ENCODE peak calls at places on chromosome 7, in ten cellular contexts. One of them, this sample, is unnamed.

GRCh38 chr7:106170216-106170615 is 58.1 kb upstream of the SYPL1 start:
- DNase-seq in heart left ventricle: no peak
- DNase-seq in body of pancreas: no peak
- DNase-seq in ovary: no peak
- DNase-seq in uterus: no peak
- DNase-seq in upper lobe of left lung: no peak
- DNase-seq in Peyer's patch: no peak
- DNase-seq in transverse colon: no peak
- DNase-seq in IMR-90: no peak
- DNase-seq in HCT116: no peak
- DNase-seq in this sample: no peak

GRCh38 chr7:1676550-1677071 is 6.5 kb downstream of the ELFN1 start:
- DNase-seq in heart left ventricle: no peak
- DNase-seq in uterus: no peak
- DNase-seq in ovary: no peak
- DNase-seq in Peyer's patch: peak
- DNase-seq in HCT116: no peak
- DNase-seq in upper lobe of left lung: no peak
- DNase-seq in transverse colon: no peak
- DNase-seq in IMR-90: no peak
- DNase-seq in body of pancreas: peak
- DNase-seq in this sample: peak

GRCh38 chr7:4712371-4713182 is 30.5 kb downstream of the FOXK1 start:
- DNase-seq in heart left ventricle: no peak
- DNase-seq in HCT116: no peak
- DNase-seq in IMR-90: peak
- DNase-seq in body of pancreas: no peak
- DNase-seq in upper lobe of left lung: no peak
- DNase-seq in Peyer's patch: no peak
- DNase-seq in uterus: no peak
- DNase-seq in ovary: no peak
- DNase-seq in transverse colon: peak
- DNase-seq in this sample: no peak

GRCh38 chr7:51949726-51950644 is 633.4 kb upstream of the COBL start:
- DNase-seq in Peyer's patch: no peak
- DNase-seq in HCT116: no peak
- DNase-seq in body of pancreas: no peak
- DNase-seq in upper lobe of left lung: no peak
- DNase-seq in IMR-90: no peak
- DNase-seq in ovary: no peak
- DNase-seq in transverse colon: no peak
- DNase-seq in heart left ventricle: no peak
- DNase-seq in uterus: no peak
- DNase-seq in this sample: no peak

GRCh38 chr7:115600196-115600595 is 430.4 kb downstream of the TFEC start:
- DNase-seq in uterus: no peak
- DNase-seq in upper lobe of left lung: no peak
- DNase-seq in body of pancreas: no peak
- DNase-seq in ovary: no peak
- DNase-seq in heart left ventricle: no peak
- DNase-seq in IMR-90: peak
- DNase-seq in transverse colon: no peak
- DNase-seq in HCT116: no peak
- DNase-seq in Peyer's patch: no peak
- DNase-seq in this sample: no peak

GRCh38 chr7:114087674-114088539 is 169.1 kb upstream of the PPP1R3A start:
- DNase-seq in body of pancreas: peak
- DNase-seq in IMR-90: no peak
- DNase-seq in heart left ventricle: no peak
- DNase-seq in HCT116: no peak
- DNase-seq in upper lobe of left lung: no peak
- DNase-seq in uterus: peak
- DNase-seq in transverse colon: peak
- DNase-seq in Peyer's patch: peak
- DNase-seq in ovary: peak
- DNase-seq in this sample: no peak

GRCh38 chr7:138891446-138891810 is 89.8 kb downstream of the KIAA1549 start:
- DNase-seq in Peyer's patch: no peak
- DNase-seq in upper lobe of left lung: no peak
- DNase-seq in uterus: peak
- DNase-seq in body of pancreas: no peak
- DNase-seq in transverse colon: no peak
- DNase-seq in HCT116: no peak
- DNase-seq in heart left ventricle: no peak
- DNase-seq in ovary: no peak
- DNase-seq in IMR-90: no peak
- DNase-seq in this sample: no peak

GRCh38 chr7:26291699-26292538 is at the start of gene SNX10:
- DNase-seq in ovary: peak
- DNase-seq in HCT116: peak
- DNase-seq in upper lobe of left lung: peak
- DNase-seq in heart left ventricle: peak
- DNase-seq in uterus: peak
- DNase-seq in transverse colon: peak
- DNase-seq in body of pancreas: peak
- DNase-seq in IMR-90: no peak
- DNase-seq in Peyer's patch: peak
- DNase-seq in this sample: peak

GRCh38 chr7:19725770-19726169 is 16.9 kb upstream of the POLR1F start:
- DNase-seq in Peyer's patch: no peak
- DNase-seq in body of pancreas: no peak
- DNase-seq in ovary: no peak
- DNase-seq in upper lobe of left lung: no peak
- DNase-seq in HCT116: no peak
- DNase-seq in uterus: no peak
- DNase-seq in heart left ventricle: no peak
- DNase-seq in IMR-90: no peak
- DNase-seq in transverse colon: no peak
- DNase-seq in this sample: no peak

GRCh38 chr7:43593010-43593409 is 10.1 kb downstream of the STK17A start:
- DNase-seq in upper lobe of left lung: no peak
- DNase-seq in transverse colon: no peak
- DNase-seq in heart left ventricle: no peak
- DNase-seq in ovary: no peak
- DNase-seq in Peyer's patch: no peak
- DNase-seq in IMR-90: no peak
- DNase-seq in body of pancreas: no peak
- DNase-seq in uterus: no peak
- DNase-seq in HCT116: no peak
- DNase-seq in this sample: no peak

GRCh38 chr7:86923530-86923929 is 135.9 kb downstream of the ELAPOR2 start:
- DNase-seq in Peyer's patch: no peak
- DNase-seq in uterus: no peak
- DNase-seq in IMR-90: no peak
- DNase-seq in transverse colon: no peak
- DNase-seq in upper lobe of left lung: no peak
- DNase-seq in body of pancreas: no peak
- DNase-seq in heart left ventricle: no peak
- DNase-seq in ovary: no peak
- DNase-seq in HCT116: no peak
- DNase-seq in this sample: no peak
- TF ChIP-seq POLR2A in Peyer's patch: no peak
- TF ChIP-seq POLR2A in uterus: no peak
- TF ChIP-seq POLR2A in IMR-90: no peak
- TF ChIP-seq POLR2A in transverse colon: no peak
- TF ChIP-seq POLR2A in upper lobe of left lung: no peak
- TF ChIP-seq POLR2A in body of pancreas: no peak
- TF ChIP-seq POLR2A in heart left ventricle: no peak
- TF ChIP-seq POLR2A in ovary: no peak
- TF ChIP-seq POLR2A in HCT116: no peak
- TF ChIP-seq POLR2A in this sample: no peak

DNA sequence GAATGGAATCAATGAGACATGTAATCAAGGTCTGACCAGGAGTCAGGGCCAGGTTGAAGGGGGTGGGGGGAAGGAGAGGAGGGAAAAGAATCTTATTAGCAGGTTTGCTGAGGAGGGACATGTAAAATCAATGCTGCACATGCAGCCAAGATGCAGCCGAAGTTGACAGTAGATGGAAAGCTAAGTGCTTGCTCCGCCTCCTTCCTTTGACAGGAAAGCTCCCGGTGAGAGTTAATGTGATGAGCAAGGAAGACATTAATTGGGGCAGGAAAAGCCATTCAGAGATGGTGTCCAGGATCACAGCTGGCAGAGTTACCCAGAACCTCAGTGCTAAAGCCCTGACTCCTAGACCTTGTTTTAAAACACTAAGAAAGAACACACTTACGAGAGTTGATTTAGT is 24.3 kb downstream of the PLXNA4 start:
- DNase-seq in IMR-90: no peak
- DNase-seq in upper lobe of left lung: no peak
- DNase-seq in uterus: no peak
- DNase-seq in transverse colon: no peak
- DNase-seq in heart left ventricle: no peak
- DNase-seq in ovary: no peak
- DNase-seq in HCT116: no peak
- DNase-seq in body of pancreas: no peak
- DNase-seq in Peyer's patch: no peak
- DNase-seq in this sample: no peak
- H3K27ac ChIP-seq in IMR-90: no peak
- H3K27ac ChIP-seq in upper lobe of left lung: no peak
- H3K27ac ChIP-seq in uterus: no peak
- H3K27ac ChIP-seq in transverse colon: no peak
- H3K27ac ChIP-seq in heart left ventricle: no peak
- H3K27ac ChIP-seq in ovary: no peak
- H3K27ac ChIP-seq in HCT116: no peak
- H3K27ac ChIP-seq in body of pancreas: no peak
- H3K27ac ChIP-seq in Peyer's patch: no peak
- H3K27ac ChIP-seq in this sample: no peak

GRCh38 chr7:113015038-113015645 is 71.5 kb downstream of the GPR85 start:
- DNase-seq in body of pancreas: no peak
- DNase-seq in ovary: no peak
- DNase-seq in transverse colon: no peak
- DNase-seq in heart left ventricle: no peak
- DNase-seq in HCT116: peak
- DNase-seq in Peyer's patch: no peak
- DNase-seq in uterus: no peak
- DNase-seq in upper lobe of left lung: no peak
- DNase-seq in IMR-90: peak
- DNase-seq in this sample: no peak
- TF ChIP-seq CTCF in body of pancreas: peak
- TF ChIP-seq CTCF in ovary: no peak
- TF ChIP-seq CTCF in transverse colon: peak
- TF ChIP-seq CTCF in heart left ventricle: peak
- TF ChIP-seq CTCF in HCT116: peak
- TF ChIP-seq CTCF in Peyer's patch: no peak
- TF ChIP-seq CTCF in uterus: peak
- TF ChIP-seq CTCF in upper lobe of left lung: no peak
- TF ChIP-seq CTCF in IMR-90: peak
- TF ChIP-seq CTCF in this sample: no peak

GRCh38 chr7:75639071-75639892 is 99.5 kb downstream of the HIP1 start:
- DNase-seq in HCT116: no peak
- DNase-seq in heart left ventricle: peak
- DNase-seq in ovary: peak
- DNase-seq in Peyer's patch: peak
- DNase-seq in body of pancreas: peak
- DNase-seq in uterus: peak
- DNase-seq in upper lobe of left lung: peak
- DNase-seq in transverse colon: peak
- DNase-seq in IMR-90: peak
- DNase-seq in this sample: peak
- TF ChIP-seq POLR2A in HCT116: no peak
- TF ChIP-seq POLR2A in heart left ventricle: no peak
- TF ChIP-seq POLR2A in ovary: peak
- TF ChIP-seq POLR2A in Peyer's patch: no peak
- TF ChIP-seq POLR2A in body of pancreas: peak
- TF ChIP-seq POLR2A in uterus: no peak
- TF ChIP-seq POLR2A in upper lobe of left lung: no peak
- TF ChIP-seq POLR2A in transverse colon: no peak
- TF ChIP-seq POLR2A in IMR-90: no peak
- TF ChIP-seq POLR2A in this sample: no peak

GRCh38 chr7:94512735-94513564 is 3.3 kb downstream of the CASD1 start:
- DNase-seq in Peyer's patch: no peak
- DNase-seq in upper lobe of left lung: no peak
- DNase-seq in uterus: no peak
- DNase-seq in ovary: no peak
- DNase-seq in HCT116: no peak
- DNase-seq in heart left ventricle: no peak
- DNase-seq in body of pancreas: no peak
- DNase-seq in IMR-90: no peak
- DNase-seq in transverse colon: peak
- DNase-seq in this sample: peak

GRCh38 chr7:94514140-94514889 is 4.7 kb downstream of the CASD1 start:
- DNase-seq in uterus: no peak
- DNase-seq in ovary: no peak
- DNase-seq in IMR-90: no peak
- DNase-seq in HCT116: no peak
- DNase-seq in heart left ventricle: no peak
- DNase-seq in transverse colon: no peak
- DNase-seq in Peyer's patch: no peak
- DNase-seq in body of pancreas: no peak
- DNase-seq in upper lobe of left lung: no peak
- DNase-seq in this sample: no peak

GRCh38 chr7:94511763-94512162 is 2.2 kb downstream of the CASD1 start:
- DNase-seq in HCT116: no peak
- DNase-seq in Peyer's patch: no peak
- DNase-seq in IMR-90: peak
- DNase-seq in transverse colon: no peak
- DNase-seq in uterus: no peak
- DNase-seq in body of pancreas: no peak
- DNase-seq in heart left ventricle: no peak
- DNase-seq in upper lobe of left lung: no peak
- DNase-seq in ovary: no peak
- DNase-seq in this sample: no peak

GRCh38 chr7:94514917-94515316 is 5.3 kb downstream of the CASD1 start:
- DNase-seq in ovary: no peak
- DNase-seq in body of pancreas: no peak
- DNase-seq in transverse colon: no peak
- DNase-seq in IMR-90: no peak
- DNase-seq in HCT116: no peak
- DNase-seq in heart left ventricle: no peak
- DNase-seq in Peyer's patch: no peak
- DNase-seq in upper lobe of left lung: no peak
- DNase-seq in uterus: no peak
- DNase-seq in this sample: no peak

DNA sequence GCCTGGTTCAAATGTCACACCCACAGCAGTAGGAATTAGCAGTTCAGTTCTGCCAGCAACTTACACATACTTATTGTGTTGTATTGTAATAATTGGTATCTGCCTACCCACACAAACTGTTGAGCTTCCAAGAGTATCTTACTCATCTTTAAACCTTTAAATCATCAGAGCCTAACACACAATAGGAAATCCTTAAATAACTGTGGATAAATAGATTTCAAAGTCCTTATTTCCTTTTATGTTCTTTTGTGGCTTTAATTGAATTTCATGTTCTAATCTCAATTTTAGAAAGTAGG is 3.9 kb downstream of the CASD1 start:
- DNase-seq in IMR-90: peak
- DNase-seq in transverse colon: no peak
- DNase-seq in ovary: no peak
- DNase-seq in HCT116: no peak
- DNase-seq in heart left ventricle: no peak
- DNase-seq in Peyer's patch: no peak
- DNase-seq in uterus: no peak
- DNase-seq in body of pancreas: no peak
- DNase-seq in upper lobe of left lung: no peak
- DNase-seq in this sample: no peak
- H3K27ac ChIP-seq in IMR-90: no peak
- H3K27ac ChIP-seq in transverse colon: peak
- H3K27ac ChIP-seq in ovary: no peak
- H3K27ac ChIP-seq in HCT116: no peak
- H3K27ac ChIP-seq in heart left ventricle: no peak
- H3K27ac ChIP-seq in Peyer's patch: no peak
- H3K27ac ChIP-seq in uterus: no peak
- H3K27ac ChIP-seq in body of pancreas: no peak
- H3K27ac ChIP-seq in upper lobe of left lung: no peak
- H3K27ac ChIP-seq in this sample: no peak

This sample was measured in spleen.